ENCODE peak calls at places on chromosomes 11 and 22, in ten cellular contexts. One of them, this sample, is unnamed.

GRCh38 chr11:76592961-76593360 is 77.6 kb downstream of the LRRC32 start:
- DNase-seq in neural progenitor cell: no peak
- DNase-seq in tibial nerve: no peak
- DNase-seq in GM23248: no peak
- DNase-seq in neuronal stem cell: no peak
- DNase-seq in NT2/D1: no peak
- DNase-seq in ovary: no peak
- DNase-seq in PC-3: peak
- DNase-seq in tibial artery: no peak
- DNase-seq in heart right ventricle: no peak
- DNase-seq in this sample: no peak

GRCh38 chr11:119433369-119433749 is 10.4 kb upstream of the THY1 start:
- DNase-seq in GM23248: peak
- DNase-seq in ovary: no peak
- DNase-seq in tibial nerve: no peak
- DNase-seq in heart right ventricle: no peak
- DNase-seq in NT2/D1: no peak
- DNase-seq in PC-3: peak
- DNase-seq in tibial artery: no peak
- DNase-seq in neuronal stem cell: no peak
- DNase-seq in neural progenitor cell: no peak
- DNase-seq in this sample: no peak

GRCh38 chr11:47376183-47376542 is 2.2 kb downstream of the SPI1 start:
- DNase-seq in tibial artery: no peak
- DNase-seq in neural progenitor cell: no peak
- DNase-seq in NT2/D1: no peak
- DNase-seq in neuronal stem cell: no peak
- DNase-seq in heart right ventricle: no peak
- DNase-seq in tibial nerve: no peak
- DNase-seq in GM23248: no peak
- DNase-seq in ovary: no peak
- DNase-seq in PC-3: no peak
- DNase-seq in this sample: no peak

GRCh38 chr11:802018-802617 is 2.9 kb downstream of the PIDD1 start:
- DNase-seq in heart right ventricle: no peak
- DNase-seq in ovary: no peak
- DNase-seq in neuronal stem cell: no peak
- DNase-seq in tibial artery: no peak
- DNase-seq in PC-3: no peak
- DNase-seq in NT2/D1: no peak
- DNase-seq in tibial nerve: no peak
- DNase-seq in neural progenitor cell: no peak
- DNase-seq in GM23248: no peak
- DNase-seq in this sample: no peak

GRCh38 chr11:114426280-114426679 is 13.0 kb upstream of the REXO2 start:
- DNase-seq in PC-3: no peak
- DNase-seq in NT2/D1: no peak
- DNase-seq in tibial artery: no peak
- DNase-seq in neural progenitor cell: no peak
- DNase-seq in GM23248: no peak
- DNase-seq in heart right ventricle: no peak
- DNase-seq in ovary: no peak
- DNase-seq in neuronal stem cell: no peak
- DNase-seq in tibial nerve: no peak
- DNase-seq in this sample: no peak

GRCh38 chr11:73372371-73372993 is 3.7 kb upstream of the RELT start:
- DNase-seq in neural progenitor cell: peak
- DNase-seq in PC-3: peak
- DNase-seq in GM23248: peak
- DNase-seq in NT2/D1: no peak
- DNase-seq in neuronal stem cell: no peak
- DNase-seq in tibial artery: no peak
- DNase-seq in tibial nerve: no peak
- DNase-seq in ovary: no peak
- DNase-seq in heart right ventricle: no peak
- DNase-seq in this sample: no peak

GRCh38 chr11:1970956-1971355 is 23.8 kb downstream of the MRPL23 start:
- DNase-seq in NT2/D1: no peak
- DNase-seq in tibial artery: no peak
- DNase-seq in neural progenitor cell: no peak
- DNase-seq in tibial nerve: no peak
- DNase-seq in neuronal stem cell: no peak
- DNase-seq in GM23248: no peak
- DNase-seq in heart right ventricle: no peak
- DNase-seq in ovary: peak
- DNase-seq in PC-3: no peak
- DNase-seq in this sample: no peak

GRCh38 chr22:23219787-23220484 is 39.6 kb downstream of the BCR start:
- DNase-seq in neuronal stem cell: no peak
- DNase-seq in heart right ventricle: no peak
- DNase-seq in tibial nerve: no peak
- DNase-seq in GM23248: peak
- DNase-seq in tibial artery: no peak
- DNase-seq in neural progenitor cell: no peak
- DNase-seq in PC-3: peak
- DNase-seq in NT2/D1: no peak
- DNase-seq in ovary: no peak
- DNase-seq in this sample: no peak

GRCh38 chr11:93842461-93842860 is 8.0 kb downstream of the VSTM5 start:
- DNase-seq in neural progenitor cell: no peak
- DNase-seq in NT2/D1: no peak
- DNase-seq in heart right ventricle: no peak
- DNase-seq in GM23248: peak
- DNase-seq in tibial nerve: no peak
- DNase-seq in neuronal stem cell: no peak
- DNase-seq in ovary: no peak
- DNase-seq in PC-3: peak
- DNase-seq in tibial artery: no peak
- DNase-seq in this sample: no peak

GRCh38 chr11:2655834-2656622 is 43.8 kb downstream of the KCNQ1OT1 start:
- DNase-seq in heart right ventricle: no peak
- DNase-seq in tibial nerve: no peak
- DNase-seq in PC-3: peak
- DNase-seq in ovary: no peak
- DNase-seq in neural progenitor cell: no peak
- DNase-seq in GM23248: peak
- DNase-seq in neuronal stem cell: no peak
- DNase-seq in tibial artery: no peak
- DNase-seq in NT2/D1: no peak
- DNase-seq in this sample: no peak

GRCh38 chr11:46299425-46300067 is 22.1 kb downstream of the CREB3L1 start:
- DNase-seq in tibial nerve: no peak
- DNase-seq in NT2/D1: no peak
- DNase-seq in PC-3: peak
- DNase-seq in neuronal stem cell: no peak
- DNase-seq in ovary: no peak
- DNase-seq in heart right ventricle: no peak
- DNase-seq in neural progenitor cell: no peak
- DNase-seq in GM23248: peak
- DNase-seq in tibial artery: no peak
- DNase-seq in this sample: no peak

GRCh38 chr11:64317961-64318693 is at the start of gene PRDX5:
- DNase-seq in GM23248: peak
- DNase-seq in neuronal stem cell: peak
- DNase-seq in heart right ventricle: peak
- DNase-seq in NT2/D1: peak
- DNase-seq in PC-3: peak
- DNase-seq in tibial nerve: peak
- DNase-seq in ovary: peak
- DNase-seq in neural progenitor cell: peak
- DNase-seq in tibial artery: peak
- DNase-seq in this sample: peak

GRCh38 chr11:64936539-64936938 is 846 bp upstream of the GPHA2 start:
- DNase-seq in PC-3: no peak
- DNase-seq in neural progenitor cell: no peak
- DNase-seq in tibial nerve: no peak
- DNase-seq in tibial artery: no peak
- DNase-seq in NT2/D1: no peak
- DNase-seq in heart right ventricle: no peak
- DNase-seq in ovary: no peak
- DNase-seq in GM23248: no peak
- DNase-seq in neuronal stem cell: no peak
- DNase-seq in this sample: no peak

GRCh38 chr22:26648761-26649363 is 8.5 kb upstream of the MIAT start:
- DNase-seq in heart right ventricle: no peak
- DNase-seq in GM23248: no peak
- DNase-seq in NT2/D1: no peak
- DNase-seq in tibial artery: no peak
- DNase-seq in neuronal stem cell: no peak
- DNase-seq in PC-3: no peak
- DNase-seq in neural progenitor cell: no peak
- DNase-seq in ovary: no peak
- DNase-seq in tibial nerve: no peak
- DNase-seq in this sample: no peak
- H3K4me3 ChIP-seq in heart right ventricle: no peak
- H3K4me3 ChIP-seq in GM23248: no peak
- H3K4me3 ChIP-seq in NT2/D1: no peak
- H3K4me3 ChIP-seq in tibial artery: no peak
- H3K4me3 ChIP-seq in neuronal stem cell: no peak
- H3K4me3 ChIP-seq in PC-3: no peak
- H3K4me3 ChIP-seq in neural progenitor cell: peak
- H3K4me3 ChIP-seq in ovary: no peak
- H3K4me3 ChIP-seq in tibial nerve: no peak
- H3K4me3 ChIP-seq in this sample: no peak

GRCh38 chr22:41799486-41800347 is 762 bp upstream of the CCDC134 start:
- DNase-seq in ovary: peak
- DNase-seq in neural progenitor cell: peak
- DNase-seq in tibial artery: peak
- DNase-seq in heart right ventricle: peak
- DNase-seq in GM23248: peak
- DNase-seq in neuronal stem cell: peak
- DNase-seq in tibial nerve: peak
- DNase-seq in PC-3: no peak
- DNase-seq in NT2/D1: no peak
- DNase-seq in this sample: no peak

GRCh38 chr22:41801147-41801819 is 804 bp downstream of the CCDC134 start:
- DNase-seq in neural progenitor cell: no peak
- DNase-seq in PC-3: no peak
- DNase-seq in tibial nerve: no peak
- DNase-seq in ovary: no peak
- DNase-seq in neuronal stem cell: no peak
- DNase-seq in heart right ventricle: no peak
- DNase-seq in tibial artery: no peak
- DNase-seq in NT2/D1: no peak
- DNase-seq in GM23248: no peak
- DNase-seq in this sample: no peak

GRCh38 chr22:41800348-41801146 is at the start of gene CCDC134:
- DNase-seq in neuronal stem cell: peak
- DNase-seq in NT2/D1: peak
- DNase-seq in ovary: peak
- DNase-seq in PC-3: peak
- DNase-seq in heart right ventricle: peak
- DNase-seq in tibial nerve: peak
- DNase-seq in neural progenitor cell: peak
- DNase-seq in GM23248: peak
- DNase-seq in tibial artery: peak
- DNase-seq in this sample: peak

GRCh38 chr22:41798736-41799135 is 1.7 kb upstream of the CCDC134 start:
- DNase-seq in ovary: no peak
- DNase-seq in tibial artery: no peak
- DNase-seq in GM23248: no peak
- DNase-seq in heart right ventricle: no peak
- DNase-seq in NT2/D1: no peak
- DNase-seq in neuronal stem cell: no peak
- DNase-seq in PC-3: no peak
- DNase-seq in tibial nerve: no peak
- DNase-seq in neural progenitor cell: no peak
- DNase-seq in this sample: no peak

DNA sequence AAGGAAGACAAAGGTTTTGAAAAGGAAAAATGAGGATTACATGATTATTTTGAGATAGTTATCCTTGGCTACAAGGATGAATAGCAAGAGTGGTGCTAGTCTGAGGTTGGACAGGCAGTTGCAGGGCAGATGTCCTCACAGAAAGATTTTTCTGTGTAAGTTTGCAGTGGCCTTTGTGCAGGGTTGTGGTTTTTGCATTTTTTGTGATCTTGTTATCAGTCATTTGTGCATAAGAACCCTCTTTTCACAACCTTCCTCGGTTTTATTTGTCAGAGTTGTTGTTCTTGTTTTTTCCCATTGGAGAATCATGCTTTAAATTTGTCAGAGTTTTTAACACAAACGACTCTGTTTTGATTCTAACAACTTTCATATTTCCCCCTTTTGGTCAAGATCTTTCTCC is 1.4 kb downstream of the CCDC134 start:
- DNase-seq in ovary: no peak
- DNase-seq in heart right ventricle: no peak
- DNase-seq in GM23248: no peak
- DNase-seq in neural progenitor cell: no peak
- DNase-seq in neuronal stem cell: no peak
- DNase-seq in tibial artery: no peak
- DNase-seq in PC-3: peak
- DNase-seq in tibial nerve: no peak
- DNase-seq in NT2/D1: no peak
- DNase-seq in this sample: no peak
- H3K4me3 ChIP-seq in ovary: no peak
- H3K4me3 ChIP-seq in heart right ventricle: no peak
- H3K4me3 ChIP-seq in GM23248: no peak
- H3K4me3 ChIP-seq in neural progenitor cell: peak
- H3K4me3 ChIP-seq in neuronal stem cell: no peak
- H3K4me3 ChIP-seq in tibial artery: no peak
- H3K4me3 ChIP-seq in PC-3: peak
- H3K4me3 ChIP-seq in tibial nerve: no peak
- H3K4me3 ChIP-seq in NT2/D1: peak
- H3K4me3 ChIP-seq in this sample: peak

DNA sequence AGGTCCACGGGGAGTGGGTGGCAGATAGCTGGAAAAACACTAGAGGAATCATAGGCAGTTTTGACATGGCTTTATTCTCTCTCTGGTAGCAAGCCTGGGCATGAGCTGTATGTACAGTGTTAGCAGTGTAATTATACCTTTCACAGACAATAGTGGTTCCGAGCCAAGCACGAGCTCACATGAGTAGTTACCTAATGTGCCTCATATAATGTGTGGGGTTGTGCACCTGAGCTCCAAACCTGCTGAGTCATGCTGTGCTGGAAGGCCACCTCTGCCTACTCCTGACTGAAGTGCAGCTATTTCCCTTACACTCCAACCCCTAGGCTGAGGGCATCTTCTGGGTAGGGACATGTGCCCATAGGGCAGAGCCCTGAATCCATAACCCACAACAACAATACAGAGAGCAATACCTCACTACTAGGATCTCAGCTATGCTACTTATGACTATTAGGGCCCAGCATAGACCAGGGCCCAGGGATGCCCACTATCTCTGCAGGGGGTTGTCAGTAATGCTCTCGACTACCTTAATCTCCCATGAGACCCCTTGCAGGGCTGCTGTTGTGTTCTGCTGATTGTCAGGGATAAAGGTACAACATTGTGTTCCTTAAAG is 432.1 kb downstream of the DYNC2H1 start:
- DNase-seq in heart right ventricle: no peak
- DNase-seq in tibial artery: no peak
- DNase-seq in neural progenitor cell: no peak
- DNase-seq in ovary: no peak
- DNase-seq in neuronal stem cell: no peak
- DNase-seq in GM23248: no peak
- DNase-seq in PC-3: no peak
- DNase-seq in tibial nerve: no peak
- DNase-seq in NT2/D1: no peak
- DNase-seq in this sample: no peak
- H3K4me3 ChIP-seq in heart right ventricle: no peak
- H3K4me3 ChIP-seq in tibial artery: no peak
- H3K4me3 ChIP-seq in neural progenitor cell: no peak
- H3K4me3 ChIP-seq in ovary: no peak
- H3K4me3 ChIP-seq in neuronal stem cell: no peak
- H3K4me3 ChIP-seq in GM23248: no peak
- H3K4me3 ChIP-seq in PC-3: no peak
- H3K4me3 ChIP-seq in tibial nerve: no peak
- H3K4me3 ChIP-seq in NT2/D1: no peak
- H3K4me3 ChIP-seq in this sample: no peak

GRCh38 chr11:61158691-61159381 is 2.4 kb downstream of the VPS37C start:
- DNase-seq in ovary: no peak
- DNase-seq in tibial artery: no peak
- DNase-seq in neuronal stem cell: no peak
- DNase-seq in heart right ventricle: no peak
- DNase-seq in PC-3: peak
- DNase-seq in NT2/D1: no peak
- DNase-seq in GM23248: peak
- DNase-seq in neural progenitor cell: no peak
- DNase-seq in tibial nerve: no peak
- DNase-seq in this sample: no peak
- H3K4me3 ChIP-seq in ovary: no peak
- H3K4me3 ChIP-seq in tibial artery: no peak
- H3K4me3 ChIP-seq in neuronal stem cell: no peak
- H3K4me3 ChIP-seq in heart right ventricle: no peak
- H3K4me3 ChIP-seq in PC-3: peak
- H3K4me3 ChIP-seq in NT2/D1: no peak
- H3K4me3 ChIP-seq in GM23248: peak
- H3K4me3 ChIP-seq in neural progenitor cell: no peak
- H3K4me3 ChIP-seq in tibial nerve: no peak
- H3K4me3 ChIP-seq in this sample: no peak

This sample was measured in HAP-1.